ENCODE peak calls at places on chromosomes 7 and 10, in six cellular contexts. One of them, this sample, is unnamed. For H3K9me3, the result is how much of the 10 kb centered on the place peaks cover.

GRCh38 chr7:141973673-141974072 is at the start of gene TAS2R38:
- DNase-seq in IMR-90: no peak
- DNase-seq in mesenchymal stem cell: no peak
- DNase-seq in H9: no peak
- DNase-seq in neuronal stem cell: no peak
- DNase-seq in H1: no peak
- DNase-seq in this sample: no peak

GRCh38 chr7:92754756-92755581 is 81.4 kb downstream of the CDK6 start:
- DNase-seq in neuronal stem cell: no peak
- DNase-seq in H1: no peak
- DNase-seq in H9: no peak
- DNase-seq in mesenchymal stem cell: no peak
- DNase-seq in IMR-90: no peak
- DNase-seq in this sample: no peak

GRCh38 chr7:68488366-68489060 is 1109.8 kb upstream of the AUTS2 start:
- DNase-seq in H1: no peak
- DNase-seq in neuronal stem cell: no peak
- DNase-seq in mesenchymal stem cell: no peak
- DNase-seq in H9: no peak
- DNase-seq in IMR-90: no peak
- DNase-seq in this sample: no peak

GRCh38 chr10:35934637-35934995 is 292.5 kb upstream of the FZD8 start:
- DNase-seq in mesenchymal stem cell: no peak
- DNase-seq in IMR-90: no peak
- DNase-seq in H9: no peak
- DNase-seq in neuronal stem cell: no peak
- DNase-seq in H1: no peak
- DNase-seq in this sample: no peak

GRCh38 chr10:70930251-70931000 is 42.1 kb upstream of the PCBD1 start:
- DNase-seq in IMR-90: no peak
- DNase-seq in neuronal stem cell: no peak
- DNase-seq in mesenchymal stem cell: no peak
- DNase-seq in H1: no peak
- DNase-seq in H9: no peak
- DNase-seq in this sample: no peak

GRCh38 chr10:107671968-107672367 is 507.5 kb upstream of the SORCS1 start:
- DNase-seq in H1: no peak
- DNase-seq in IMR-90: no peak
- DNase-seq in neuronal stem cell: no peak
- DNase-seq in mesenchymal stem cell: no peak
- DNase-seq in H9: no peak
- DNase-seq in this sample: no peak

GRCh38 chr10:99374526-99374925 is 45.4 kb downstream of the CNNM1 start:
- DNase-seq in H9: no peak
- DNase-seq in mesenchymal stem cell: no peak
- DNase-seq in neuronal stem cell: no peak
- DNase-seq in IMR-90: no peak
- DNase-seq in H1: no peak
- DNase-seq in this sample: no peak

GRCh38 chr10:90222372-90222771 is 521.0 kb downstream of the KIF20B start:
- DNase-seq in IMR-90: peak
- DNase-seq in mesenchymal stem cell: peak
- DNase-seq in H9: no peak
- DNase-seq in neuronal stem cell: no peak
- DNase-seq in H1: no peak
- DNase-seq in this sample: peak

GRCh38 chr10:101032637-101033201 is 1.7 kb downstream of the SFXN3 start:
- DNase-seq in H1: no peak
- DNase-seq in mesenchymal stem cell: peak
- DNase-seq in IMR-90: peak
- DNase-seq in neuronal stem cell: no peak
- DNase-seq in H9: no peak
- DNase-seq in this sample: peak

GRCh38 chr7:45446195-45446944 is 127.8 kb upstream of the ADCY1 start:
- DNase-seq in neuronal stem cell: no peak
- DNase-seq in H9: no peak
- DNase-seq in H1: no peak
- DNase-seq in mesenchymal stem cell: no peak
- DNase-seq in IMR-90: no peak
- DNase-seq in this sample: peak

GRCh38 chr10:44316187-44316921 is 68.5 kb downstream of the CXCL12 start:
- DNase-seq in neuronal stem cell: no peak
- DNase-seq in mesenchymal stem cell: no peak
- DNase-seq in H1: peak
- DNase-seq in H9: peak
- DNase-seq in IMR-90: no peak
- DNase-seq in this sample: peak

GRCh38 chr10:125146791-125147604 is 13.4 kb downstream of the CTBP2 start:
- DNase-seq in IMR-90: peak
- DNase-seq in H1: no peak
- DNase-seq in mesenchymal stem cell: peak
- DNase-seq in H9: peak
- DNase-seq in neuronal stem cell: no peak
- DNase-seq in this sample: peak

GRCh38 chr7:36448781-36449379 is 59.2 kb downstream of the ANLN start:
- DNase-seq in IMR-90: peak
- DNase-seq in H9: no peak
- DNase-seq in H1: no peak
- DNase-seq in neuronal stem cell: no peak
- DNase-seq in mesenchymal stem cell: peak
- DNase-seq in this sample: no peak

GRCh38 chr7:121544726-121545125 is 148.6 kb upstream of the FAM3C start:
- DNase-seq in IMR-90: peak
- DNase-seq in mesenchymal stem cell: peak
- DNase-seq in H9: no peak
- DNase-seq in neuronal stem cell: no peak
- DNase-seq in H1: no peak
- DNase-seq in this sample: peak

GRCh38 chr7:73827568-73828106 is 3.2 kb upstream of the CLDN4 start:
- DNase-seq in neuronal stem cell: no peak
- DNase-seq in IMR-90: no peak
- DNase-seq in mesenchymal stem cell: no peak
- DNase-seq in H9: peak
- DNase-seq in H1: peak
- DNase-seq in this sample: peak

GRCh38 chr10:114879541-114880158 is 58.1 kb downstream of the FHIP2A start:
- DNase-seq in IMR-90: peak
- DNase-seq in H9: peak
- DNase-seq in mesenchymal stem cell: peak
- DNase-seq in H1: peak
- DNase-seq in neuronal stem cell: peak
- DNase-seq in this sample: peak
- H2BK5ac ChIP-seq in IMR-90: no peak
- H2BK5ac ChIP-seq in H9: no peak
- H2BK5ac ChIP-seq in mesenchymal stem cell: no peak
- H2BK5ac ChIP-seq in H1: no peak
- H2BK5ac ChIP-seq in neuronal stem cell: no peak
- H2BK5ac ChIP-seq in this sample: no peak

DNA sequence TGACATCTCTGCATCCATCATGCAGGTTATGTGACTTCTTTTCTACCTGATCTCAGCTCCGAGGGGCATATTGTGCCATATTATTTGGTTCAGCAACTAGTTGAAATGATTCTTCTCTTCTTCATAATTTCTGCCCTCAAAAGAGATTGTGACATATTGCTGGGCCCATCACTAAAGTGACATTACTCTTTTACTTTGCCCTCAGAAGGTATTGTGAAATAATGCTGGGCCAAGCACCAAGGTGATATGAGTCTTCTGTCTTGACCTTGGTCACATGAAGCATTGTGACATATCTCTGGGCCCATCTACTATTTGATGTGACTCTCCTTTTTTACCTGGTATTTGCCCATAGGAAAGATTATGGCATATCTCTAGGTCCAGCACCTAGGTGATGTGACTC is 33.9 kb upstream of the ZNF107 start:
- DNase-seq in H9: no peak
- DNase-seq in mesenchymal stem cell: no peak
- DNase-seq in neuronal stem cell: no peak
- DNase-seq in IMR-90: no peak
- DNase-seq in H1: no peak
- DNase-seq in this sample: no peak
- H3K9me3 ChIP-seq in H9: half or more
- H3K9me3 ChIP-seq in mesenchymal stem cell: under half
- H3K9me3 ChIP-seq in neuronal stem cell: half or more
- H3K9me3 ChIP-seq in IMR-90: under half
- H3K9me3 ChIP-seq in H1: half or more
- H3K9me3 ChIP-seq in this sample: under half

DNA sequence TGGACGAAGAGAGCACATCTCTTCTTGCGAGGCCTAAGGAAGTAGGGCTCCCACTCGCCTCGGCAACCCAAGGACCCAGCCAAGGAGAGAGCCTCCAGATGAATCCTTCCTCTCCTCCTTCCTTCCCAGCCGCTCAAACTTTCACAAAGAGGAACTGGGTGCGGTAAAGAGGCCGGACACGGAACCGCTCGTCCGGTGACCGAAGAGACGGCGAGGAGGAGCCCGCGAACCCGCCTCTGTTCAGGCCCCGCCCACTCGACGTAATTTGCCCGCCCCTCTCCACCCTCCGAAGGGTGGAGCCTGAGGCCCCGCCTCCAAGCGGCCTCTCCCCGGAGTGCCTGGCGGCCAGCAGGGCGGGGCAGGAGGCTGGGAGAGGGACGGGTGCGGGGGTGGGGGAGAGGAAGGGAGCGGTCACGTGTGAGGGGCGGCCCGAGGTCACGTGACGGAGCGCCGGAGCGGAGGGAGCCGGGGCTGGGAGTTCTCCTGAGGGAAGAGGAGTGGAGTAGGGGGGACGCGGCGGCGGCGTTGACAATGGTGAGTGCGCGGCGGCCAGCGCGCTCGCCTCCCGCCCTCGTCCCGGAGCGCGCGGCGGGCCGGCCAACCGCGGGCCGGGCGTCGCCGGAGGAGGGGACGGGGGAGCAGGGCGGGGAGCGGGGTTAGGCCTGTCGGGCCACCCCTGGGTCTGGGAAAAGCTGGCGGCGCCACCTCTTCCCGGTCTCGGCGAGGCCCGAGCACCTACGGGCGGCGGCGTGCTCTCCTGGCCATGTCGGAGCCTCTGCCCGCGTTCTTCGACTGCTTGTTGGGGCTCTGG is at the start of gene VPS26A:
- DNase-seq in IMR-90: peak
- DNase-seq in H9: peak
- DNase-seq in neuronal stem cell: peak
- DNase-seq in H1: peak
- DNase-seq in mesenchymal stem cell: peak
- DNase-seq in this sample: peak
- H4K8ac ChIP-seq in IMR-90: peak
- H4K8ac ChIP-seq in H9: no peak
- H4K8ac ChIP-seq in neuronal stem cell: no peak
- H4K8ac ChIP-seq in H1: peak
- H4K8ac ChIP-seq in mesenchymal stem cell: peak
- H4K8ac ChIP-seq in this sample: peak

GRCh38 chr7:20214787-20215669 is 2.2 kb downstream of the MACC1 start:
- DNase-seq in IMR-90: no peak
- DNase-seq in mesenchymal stem cell: peak
- DNase-seq in H9: no peak
- DNase-seq in H1: no peak
- DNase-seq in neuronal stem cell: no peak
- DNase-seq in this sample: peak
- H2BK5ac ChIP-seq in IMR-90: no peak
- H2BK5ac ChIP-seq in mesenchymal stem cell: no peak
- H2BK5ac ChIP-seq in H9: no peak
- H2BK5ac ChIP-seq in H1: no peak
- H2BK5ac ChIP-seq in neuronal stem cell: no peak
- H2BK5ac ChIP-seq in this sample: no peak

GRCh38 chr10:130283234-130283574 is 147.0 kb downstream of the GLRX3 start:
- DNase-seq in neuronal stem cell: no peak
- DNase-seq in H1: no peak
- DNase-seq in IMR-90: no peak
- DNase-seq in H9: no peak
- DNase-seq in mesenchymal stem cell: peak
- DNase-seq in this sample: no peak

DNA sequence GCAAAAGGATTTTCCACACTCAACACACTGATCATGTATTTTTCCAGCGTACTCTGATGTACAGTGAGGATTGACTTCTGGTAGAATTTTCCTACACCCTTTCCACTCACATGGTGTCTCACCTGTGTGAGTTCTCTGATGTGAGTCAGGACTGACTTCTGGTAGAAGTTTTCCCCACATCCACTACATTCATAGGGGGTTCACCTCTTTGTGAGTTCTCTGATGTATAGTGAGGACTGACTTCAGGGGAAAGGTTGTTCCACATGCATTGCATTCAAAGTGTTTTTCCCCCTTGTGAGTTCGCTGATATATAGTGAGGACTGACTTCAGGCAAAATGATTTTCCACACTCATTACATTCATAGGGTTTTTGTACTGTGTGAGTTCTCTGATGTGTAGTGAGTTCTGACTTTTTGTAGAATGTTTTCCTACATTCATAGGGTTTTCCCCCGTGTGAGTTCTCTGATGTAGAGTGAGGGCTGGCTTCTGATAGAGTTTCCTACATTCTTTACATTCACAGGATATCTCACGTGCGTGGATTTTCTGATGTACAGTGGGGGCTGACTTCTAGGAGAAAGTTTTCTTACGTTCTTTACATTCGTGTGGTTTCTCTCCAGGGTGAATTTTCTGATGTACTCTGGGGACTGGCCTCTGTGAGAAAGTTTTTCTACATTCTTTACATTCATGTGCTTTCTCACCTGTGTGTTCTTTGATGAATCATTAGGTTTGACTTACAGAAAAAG is 146.5 kb downstream of the GLRX3 start:
- DNase-seq in mesenchymal stem cell: peak
- DNase-seq in H9: no peak
- DNase-seq in neuronal stem cell: no peak
- DNase-seq in H1: no peak
- DNase-seq in IMR-90: no peak
- DNase-seq in this sample: no peak
- H3K9me3 ChIP-seq in mesenchymal stem cell: half or more
- H3K9me3 ChIP-seq in H9: half or more
- H3K9me3 ChIP-seq in neuronal stem cell: under half
- H3K9me3 ChIP-seq in H1: half or more
- H3K9me3 ChIP-seq in IMR-90: under half
- H3K9me3 ChIP-seq in this sample: under half

GRCh38 chr7:129136887-129137647 is 7.4 kb upstream of the TSPAN33 start:
- DNase-seq in mesenchymal stem cell: no peak
- DNase-seq in H9: no peak
- DNase-seq in IMR-90: no peak
- DNase-seq in neuronal stem cell: no peak
- DNase-seq in H1: no peak
- DNase-seq in this sample: no peak

GRCh38 chr7:129134356-129134972 is 10.0 kb upstream of the TSPAN33 start:
- DNase-seq in H1: no peak
- DNase-seq in H9: no peak
- DNase-seq in mesenchymal stem cell: no peak
- DNase-seq in IMR-90: no peak
- DNase-seq in neuronal stem cell: no peak
- DNase-seq in this sample: no peak
- H4K8ac ChIP-seq in H1: no peak
- H4K8ac ChIP-seq in H9: no peak
- H4K8ac ChIP-seq in mesenchymal stem cell: no peak
- H4K8ac ChIP-seq in IMR-90: no peak
- H4K8ac ChIP-seq in neuronal stem cell: peak
- H4K8ac ChIP-seq in this sample: no peak

GRCh38 chr7:4208586-4208985 is 473.5 kb upstream of the FOXK1 start:
- DNase-seq in H1: no peak
- DNase-seq in IMR-90: no peak
- DNase-seq in mesenchymal stem cell: no peak
- DNase-seq in H9: no peak
- DNase-seq in neuronal stem cell: no peak
- DNase-seq in this sample: no peak
- H2BK5ac ChIP-seq in H1: no peak
- H2BK5ac ChIP-seq in IMR-90: no peak
- H2BK5ac ChIP-seq in mesenchymal stem cell: no peak
- H2BK5ac ChIP-seq in H9: no peak
- H2BK5ac ChIP-seq in neuronal stem cell: no peak
- H2BK5ac ChIP-seq in this sample: no peak

This sample was measured in trophoblast cell.